ENCODE peak calls at places on chromosomes 11 and 22, in ten cellular contexts. One of them, this sample, is unnamed.

GRCh38 chr22:24968066-24968561 is 15.6 kb downstream of the KIAA1671 start:
- DNase-seq in bronchial epithelial cell: peak
- DNase-seq in progenitor cell of endocrine pancreas: no peak
- DNase-seq in H9: peak
- DNase-seq in activated T-cell treated with anti-CD3 and anti-CD28 coated beads for 1 hour: no peak
- DNase-seq in fibroblast of lung: peak
- DNase-seq in amniotic stem cell: no peak
- DNase-seq in HS-5: no peak
- DNase-seq in H54: no peak
- DNase-seq in AG09309: no peak
- DNase-seq in this sample: no peak

GRCh38 chr11:83072689-83073242 is 1.1 kb upstream of the RAB30 start:
- DNase-seq in fibroblast of lung: no peak
- DNase-seq in HS-5: no peak
- DNase-seq in amniotic stem cell: no peak
- DNase-seq in H54: no peak
- DNase-seq in H9: no peak
- DNase-seq in activated T-cell treated with anti-CD3 and anti-CD28 coated beads for 1 hour: no peak
- DNase-seq in bronchial epithelial cell: no peak
- DNase-seq in progenitor cell of endocrine pancreas: no peak
- DNase-seq in AG09309: no peak
- DNase-seq in this sample: no peak

GRCh38 chr22:47002692-47003091 is 240.2 kb downstream of the TBC1D22A start:
- DNase-seq in AG09309: no peak
- DNase-seq in fibroblast of lung: no peak
- DNase-seq in progenitor cell of endocrine pancreas: no peak
- DNase-seq in bronchial epithelial cell: no peak
- DNase-seq in activated T-cell treated with anti-CD3 and anti-CD28 coated beads for 1 hour: no peak
- DNase-seq in H54: no peak
- DNase-seq in amniotic stem cell: no peak
- DNase-seq in HS-5: no peak
- DNase-seq in H9: no peak
- DNase-seq in this sample: no peak

GRCh38 chr11:108593214-108593909 is at the start of gene EXPH5:
- DNase-seq in activated T-cell treated with anti-CD3 and anti-CD28 coated beads for 1 hour: peak
- DNase-seq in HS-5: peak
- DNase-seq in amniotic stem cell: peak
- DNase-seq in bronchial epithelial cell: peak
- DNase-seq in progenitor cell of endocrine pancreas: peak
- DNase-seq in H9: peak
- DNase-seq in fibroblast of lung: peak
- DNase-seq in AG09309: no peak
- DNase-seq in H54: peak
- DNase-seq in this sample: peak

GRCh38 chr22:45931042-45931441 is 45.9 kb downstream of the WNT7B start:
- DNase-seq in fibroblast of lung: no peak
- DNase-seq in activated T-cell treated with anti-CD3 and anti-CD28 coated beads for 1 hour: no peak
- DNase-seq in bronchial epithelial cell: no peak
- DNase-seq in amniotic stem cell: no peak
- DNase-seq in H9: no peak
- DNase-seq in H54: no peak
- DNase-seq in HS-5: no peak
- DNase-seq in AG09309: no peak
- DNase-seq in progenitor cell of endocrine pancreas: no peak
- DNase-seq in this sample: no peak

GRCh38 chr11:13535819-13536218 is 40.0 kb upstream of the PTH start:
- DNase-seq in amniotic stem cell: no peak
- DNase-seq in activated T-cell treated with anti-CD3 and anti-CD28 coated beads for 1 hour: no peak
- DNase-seq in progenitor cell of endocrine pancreas: no peak
- DNase-seq in H54: no peak
- DNase-seq in fibroblast of lung: no peak
- DNase-seq in H9: no peak
- DNase-seq in AG09309: no peak
- DNase-seq in bronchial epithelial cell: no peak
- DNase-seq in HS-5: no peak
- DNase-seq in this sample: no peak

GRCh38 chr22:36419177-36419911 is 31.6 kb upstream of the MYH9 start:
- DNase-seq in AG09309: no peak
- DNase-seq in H54: no peak
- DNase-seq in H9: no peak
- DNase-seq in amniotic stem cell: no peak
- DNase-seq in bronchial epithelial cell: no peak
- DNase-seq in progenitor cell of endocrine pancreas: no peak
- DNase-seq in fibroblast of lung: peak
- DNase-seq in activated T-cell treated with anti-CD3 and anti-CD28 coated beads for 1 hour: no peak
- DNase-seq in HS-5: no peak
- DNase-seq in this sample: no peak

GRCh38 chr11:15580775-15581095 is 466.0 kb downstream of the INSC start:
- DNase-seq in H9: no peak
- DNase-seq in fibroblast of lung: no peak
- DNase-seq in H54: no peak
- DNase-seq in HS-5: no peak
- DNase-seq in activated T-cell treated with anti-CD3 and anti-CD28 coated beads for 1 hour: no peak
- DNase-seq in AG09309: no peak
- DNase-seq in amniotic stem cell: no peak
- DNase-seq in progenitor cell of endocrine pancreas: no peak
- DNase-seq in bronchial epithelial cell: no peak
- DNase-seq in this sample: no peak

GRCh38 chr11:117875397-117876048 is 935 bp downstream of the FXYD6 start:
- DNase-seq in bronchial epithelial cell: no peak
- DNase-seq in fibroblast of lung: no peak
- DNase-seq in H54: no peak
- DNase-seq in HS-5: no peak
- DNase-seq in progenitor cell of endocrine pancreas: no peak
- DNase-seq in activated T-cell treated with anti-CD3 and anti-CD28 coated beads for 1 hour: peak
- DNase-seq in amniotic stem cell: no peak
- DNase-seq in AG09309: no peak
- DNase-seq in H9: no peak
- DNase-seq in this sample: no peak

GRCh38 chr22:24060375-24060788 is 49.3 kb downstream of the CABIN1 start:
- DNase-seq in progenitor cell of endocrine pancreas: no peak
- DNase-seq in AG09309: peak
- DNase-seq in activated T-cell treated with anti-CD3 and anti-CD28 coated beads for 1 hour: no peak
- DNase-seq in fibroblast of lung: peak
- DNase-seq in bronchial epithelial cell: peak
- DNase-seq in H54: peak
- DNase-seq in H9: no peak
- DNase-seq in HS-5: peak
- DNase-seq in amniotic stem cell: peak
- DNase-seq in this sample: peak

GRCh38 chr22:39718206-39718605 is 147.7 kb downstream of the CACNA1I start:
- DNase-seq in amniotic stem cell: no peak
- DNase-seq in bronchial epithelial cell: no peak
- DNase-seq in progenitor cell of endocrine pancreas: no peak
- DNase-seq in H54: no peak
- DNase-seq in activated T-cell treated with anti-CD3 and anti-CD28 coated beads for 1 hour: no peak
- DNase-seq in AG09309: no peak
- DNase-seq in fibroblast of lung: no peak
- DNase-seq in H9: no peak
- DNase-seq in HS-5: no peak
- DNase-seq in this sample: no peak

GRCh38 chr22:37624876-37625275 is 14.6 kb upstream of the SH3BP1 start:
- DNase-seq in H54: no peak
- DNase-seq in bronchial epithelial cell: no peak
- DNase-seq in HS-5: no peak
- DNase-seq in activated T-cell treated with anti-CD3 and anti-CD28 coated beads for 1 hour: no peak
- DNase-seq in amniotic stem cell: no peak
- DNase-seq in AG09309: no peak
- DNase-seq in H9: no peak
- DNase-seq in progenitor cell of endocrine pancreas: no peak
- DNase-seq in fibroblast of lung: no peak
- DNase-seq in this sample: no peak

GRCh38 chr11:94762208-94762607 is 5.9 kb upstream of the AMOTL1 start:
- DNase-seq in activated T-cell treated with anti-CD3 and anti-CD28 coated beads for 1 hour: no peak
- DNase-seq in amniotic stem cell: no peak
- DNase-seq in HS-5: no peak
- DNase-seq in bronchial epithelial cell: no peak
- DNase-seq in fibroblast of lung: no peak
- DNase-seq in H9: no peak
- DNase-seq in AG09309: no peak
- DNase-seq in progenitor cell of endocrine pancreas: no peak
- DNase-seq in H54: no peak
- DNase-seq in this sample: no peak

GRCh38 chr11:129213261-129213660 is 21.1 kb upstream of the ARHGAP32 start:
- DNase-seq in fibroblast of lung: no peak
- DNase-seq in AG09309: no peak
- DNase-seq in H54: no peak
- DNase-seq in progenitor cell of endocrine pancreas: no peak
- DNase-seq in activated T-cell treated with anti-CD3 and anti-CD28 coated beads for 1 hour: no peak
- DNase-seq in bronchial epithelial cell: no peak
- DNase-seq in amniotic stem cell: no peak
- DNase-seq in HS-5: no peak
- DNase-seq in H9: no peak
- DNase-seq in this sample: no peak

GRCh38 chr11:26017903-26018750 is 313.8 kb upstream of the ANO3 start:
- DNase-seq in H54: no peak
- DNase-seq in H9: no peak
- DNase-seq in amniotic stem cell: no peak
- DNase-seq in bronchial epithelial cell: no peak
- DNase-seq in HS-5: no peak
- DNase-seq in activated T-cell treated with anti-CD3 and anti-CD28 coated beads for 1 hour: no peak
- DNase-seq in progenitor cell of endocrine pancreas: no peak
- DNase-seq in fibroblast of lung: no peak
- DNase-seq in AG09309: no peak
- DNase-seq in this sample: no peak

GRCh38 chr11:39236916-39237315 is 2222.5 kb downstream of the LRRC4C start:
- DNase-seq in amniotic stem cell: no peak
- DNase-seq in H9: no peak
- DNase-seq in progenitor cell of endocrine pancreas: no peak
- DNase-seq in HS-5: peak
- DNase-seq in bronchial epithelial cell: peak
- DNase-seq in AG09309: no peak
- DNase-seq in fibroblast of lung: peak
- DNase-seq in H54: no peak
- DNase-seq in activated T-cell treated with anti-CD3 and anti-CD28 coated beads for 1 hour: no peak
- DNase-seq in this sample: peak

GRCh38 chr11:69953356-69953755 is 124.8 kb upstream of the ANO1 start:
- DNase-seq in fibroblast of lung: no peak
- DNase-seq in amniotic stem cell: no peak
- DNase-seq in bronchial epithelial cell: no peak
- DNase-seq in H54: no peak
- DNase-seq in H9: no peak
- DNase-seq in activated T-cell treated with anti-CD3 and anti-CD28 coated beads for 1 hour: no peak
- DNase-seq in AG09309: no peak
- DNase-seq in progenitor cell of endocrine pancreas: no peak
- DNase-seq in HS-5: no peak
- DNase-seq in this sample: no peak

GRCh38 chr11:131036544-131036943 is 120.3 kb upstream of the SNX19 start:
- DNase-seq in H9: no peak
- DNase-seq in fibroblast of lung: no peak
- DNase-seq in amniotic stem cell: no peak
- DNase-seq in H54: no peak
- DNase-seq in AG09309: no peak
- DNase-seq in progenitor cell of endocrine pancreas: no peak
- DNase-seq in bronchial epithelial cell: no peak
- DNase-seq in activated T-cell treated with anti-CD3 and anti-CD28 coated beads for 1 hour: no peak
- DNase-seq in HS-5: no peak
- DNase-seq in this sample: no peak